ENCODE peak calls at places on chromosomes 16 and 17, in four cellular contexts. K is fibroblast of the aortic adventitia, V is endothelial cell, Y is psoas muscle. L is an unnamed sample.

GRCh38 chr16:86210403-86211193 is 299.7 kb upstream of the FOXF1 start:
- DNase-seq in K (no peak), V (no peak), Y (no peak), L (no peak)

GRCh38 chr16:51407199-51407598 is 256.1 kb upstream of the SALL1 start:
- DNase-seq in K (no peak), V (no peak), Y (no peak), L (no peak)

GRCh38 chr16:86991679-86992078 is 325.5 kb downstream of the C16orf95 start:
- DNase-seq in K (no peak), V (no peak), Y (no peak), L (no peak)

GRCh38 chr16:85928411-85928820 is 29.5 kb downstream of the IRF8 start:
- DNase-seq in K (peak; percentile 29), V (no peak), Y (peak; percentile 40), L (no peak)

GRCh38 chr17:81903415-81903831 is 1.4 kb downstream of the NPB start:
- DNase-seq in K (no peak), V (no peak), Y (no peak), L (no peak)

GRCh38 chr17:37359682-37360188 is 16.1 kb upstream of the C17orf78 start:
- DNase-seq in K (no peak), V (no peak), Y (no peak), L (no peak)

GRCh38 chr17:59513934-59514841 is 51.2 kb upstream of the DHX40 start:
- DNase-seq in K (peak; percentile 70), V (no peak), Y (peak; percentile 67), L (peak; percentile 66)

GRCh38 chr16:13919330-13919682 is 648 bp upstream of the ERCC4 start:
- DNase-seq in K (peak; percentile 67), V (no peak), Y (no peak), L (no peak)

GRCh38 chr17:47698749-47699535 is 5.0 kb downstream of the TBKBP1 start:
- DNase-seq in K (peak; percentile 47), V (peak; percentile 82), Y (peak; percentile 51), L (no peak)

GRCh38 chr17:36131436-36131835 is 27.8 kb downstream of the CCL4 start:
- DNase-seq in K (no peak), V (no peak), Y (no peak), L (no peak)

GRCh38 chr17:82230627-82231311 is 1.9 kb downstream of the SLC16A3 start:
- DNase-seq in K (peak; percentile 75), V (peak; percentile 86), Y (peak; percentile 90), L (no peak)

GRCh38 chr17:2282297-2282873 is 21.2 kb downstream of the SMG6 start:
- DNase-seq in K (peak; percentile 93), V (no peak), Y (no peak), L (no peak)

GRCh38 chr17:11900103-11900502 is 97.2 kb downstream of the ZNF18 start:
- DNase-seq in K (no peak), V (no peak), Y (no peak), L (peak; percentile 19)

GRCh38 chr17:19387921-19388521 is 1.0 kb upstream of the MFAP4 start:
- DNase-seq in K (peak; percentile 94), V (no peak), Y (no peak), L (no peak)

GRCh38 chr16:5905935-5906334 is 808.3 kb upstream of the EEF2KMT start:
- DNase-seq in K (no peak), V (no peak), Y (no peak), L (no peak)

GRCh38 chr16:85296859-85297698 is 184.8 kb upstream of the CIBAR2 start:
- DNase-seq in K (peak; percentile 38), V (peak; percentile 73), Y (no peak), L (no peak)

GRCh38 chr16:598823-599739 is 9.2 kb downstream of the RAB40C start:
- DNase-seq in K (no peak), V (no peak), Y (no peak), L (no peak)

GRCh38 chr16:57507414-57508083 is 21.3 kb upstream of the DOK4 start:
- DNase-seq in K (no peak), V (no peak), Y (no peak), L (no peak)

GRCh38 chr16:72921106-72921505 is 126.8 kb downstream of the ZFHX3 start:
- DNase-seq in K (no peak), V (no peak), Y (no peak), L (no peak)

GRCh38 chr17:7852262-7852670 is 2.6 kb upstream of the TMEM88 start:
- DNase-seq in K (no peak), V (no peak), Y (no peak), L (no peak)

GRCh38 chr17:77516902-77517301 is 376.1 kb downstream of the SEC14L1 start:
- DNase-seq in K (peak; percentile 55), V (no peak), Y (no peak), L (no peak)

GRCh38 chr17:8290043-8290442 is 1.6 kb downstream of the RANGRF start:
- DNase-seq in K (no peak), V (no peak), Y (no peak), L (no peak)

GRCh38 chr16:85144026-85144915 is 32.0 kb upstream of the CIBAR2 start:
- DNase-seq in K (no peak), V (peak; percentile 64), Y (no peak), L (no peak)

GRCh38 chr17:20920813-20921199 is 122.0 kb downstream of the USP22 start:
- DNase-seq in K (peak; percentile 40), V (no peak), Y (no peak), L (no peak)

GRCh38 chr16:21610006-21610544 is 10.7 kb downstream of the METTL9 start:
- DNase-seq in K (no peak), V (no peak), Y (no peak), L (no peak)

GRCh38 chr16:22847100-22847499 is 33.1 kb downstream of the HS3ST2 start:
- DNase-seq in K (no peak), V (no peak), Y (no peak), L (peak; percentile 11)

GRCh38 chr16:48834576-48834975 is 224.6 kb upstream of the N4BP1 start:
- DNase-seq in K (no peak), V (peak; percentile 20), Y (no peak), L (no peak)

GRCh38 chr17:76417499-76418143 is 33.2 kb downstream of the SPHK1 start:
- DNase-seq in K (peak; percentile 22), V (no peak), Y (no peak), L (no peak)

GRCh38 chr16:19071811-19072777 is 4.7 kb downstream of the COQ7 start:
- DNase-seq in K (peak; percentile 68), V (peak; percentile 76), Y (peak; percentile 25), L (no peak)

GRCh38 chr16:35187665-35188225 is 1728.3 kb downstream of the TP53TG3F start:
- DNase-seq in K (no peak), V (no peak), Y (no peak), L (no peak)

DNA sequence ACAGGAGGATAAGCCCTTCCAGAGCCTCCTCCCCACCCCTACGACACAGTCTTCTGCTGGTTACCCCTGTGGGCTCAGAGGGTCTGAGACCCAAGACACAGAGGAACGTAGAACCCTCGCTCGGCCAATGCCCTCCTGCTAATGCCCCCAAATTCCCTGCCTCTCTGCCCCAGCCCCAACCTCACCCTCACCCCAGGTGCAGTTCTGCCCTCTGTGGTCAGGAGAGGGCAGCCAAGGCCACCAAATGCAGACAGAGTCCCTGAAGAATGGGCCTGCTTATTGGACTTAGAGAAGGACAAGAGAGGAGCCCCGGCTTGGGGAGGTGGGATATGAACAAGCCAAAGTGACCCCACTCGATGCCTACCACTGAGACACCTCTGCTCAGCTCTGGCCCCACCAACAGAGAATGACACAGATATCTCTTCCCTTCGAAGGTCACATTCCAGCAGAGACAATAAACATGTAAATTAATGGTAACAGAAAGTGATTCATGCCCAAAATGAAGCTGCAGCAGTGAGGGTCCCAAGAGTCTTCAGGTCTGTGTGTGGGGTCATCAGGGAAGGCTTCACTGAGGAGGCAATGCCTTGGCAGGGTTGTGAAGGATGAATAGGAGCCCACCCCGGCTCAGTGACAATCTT is 80.9 kb upstream of the CCL1 start:
- DNase-seq in K (no peak), V (peak; percentile 53), Y (no peak), L (no peak)
- TF ChIP-seq CTCF in K (peak; percentile 12), V (no peak), Y (no peak), L (peak; percentile 14)

DNA sequence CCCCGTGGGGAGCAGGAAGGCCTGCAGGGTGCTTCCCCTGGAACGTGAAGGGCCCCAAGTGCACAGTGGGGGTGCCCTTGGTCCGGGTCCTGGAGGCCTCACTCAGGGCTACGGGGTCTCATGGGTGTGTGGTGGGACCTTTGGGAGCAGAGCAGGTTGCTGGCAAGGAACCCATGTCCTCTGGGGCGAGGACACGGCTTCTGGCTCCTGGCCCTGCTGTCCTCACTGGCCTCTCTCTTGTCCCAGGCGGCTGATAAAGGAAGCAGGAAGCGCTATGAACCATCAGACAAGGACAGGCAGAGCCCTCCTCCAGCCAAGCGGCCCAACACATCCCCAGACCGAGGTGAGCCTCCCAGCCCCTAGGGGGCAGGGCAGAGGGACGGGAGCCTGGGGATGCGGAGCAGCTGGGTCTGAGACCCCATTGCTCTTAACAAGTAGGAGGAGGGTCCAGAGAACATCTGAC is 9.8 kb upstream of the IL17C start:
- DNase-seq in K (no peak), V (peak; percentile 79), Y (no peak), L (no peak)
- TF ChIP-seq CTCF in K (peak; percentile 12), V (peak; percentile 34), Y (peak; percentile 18), L (peak; percentile 41)

GRCh38 chr17:62178579-62178978 is 113.5 kb upstream of the MED13 start:
- DNase-seq in K (no peak), V (no peak), Y (no peak), L (no peak)

GRCh38 chr17:62180772-62181171 is 115.7 kb upstream of the MED13 start:
- DNase-seq in K (no peak), V (no peak), Y (no peak), L (no peak)

GRCh38 chr17:62179525-62180161 is 114.6 kb upstream of the MED13 start:
- DNase-seq in K (peak; percentile 11), V (no peak), Y (no peak), L (no peak)
- TF ChIP-seq CTCF in K (no peak), V (no peak), Y (no peak), L (peak; percentile 51)

DNA sequence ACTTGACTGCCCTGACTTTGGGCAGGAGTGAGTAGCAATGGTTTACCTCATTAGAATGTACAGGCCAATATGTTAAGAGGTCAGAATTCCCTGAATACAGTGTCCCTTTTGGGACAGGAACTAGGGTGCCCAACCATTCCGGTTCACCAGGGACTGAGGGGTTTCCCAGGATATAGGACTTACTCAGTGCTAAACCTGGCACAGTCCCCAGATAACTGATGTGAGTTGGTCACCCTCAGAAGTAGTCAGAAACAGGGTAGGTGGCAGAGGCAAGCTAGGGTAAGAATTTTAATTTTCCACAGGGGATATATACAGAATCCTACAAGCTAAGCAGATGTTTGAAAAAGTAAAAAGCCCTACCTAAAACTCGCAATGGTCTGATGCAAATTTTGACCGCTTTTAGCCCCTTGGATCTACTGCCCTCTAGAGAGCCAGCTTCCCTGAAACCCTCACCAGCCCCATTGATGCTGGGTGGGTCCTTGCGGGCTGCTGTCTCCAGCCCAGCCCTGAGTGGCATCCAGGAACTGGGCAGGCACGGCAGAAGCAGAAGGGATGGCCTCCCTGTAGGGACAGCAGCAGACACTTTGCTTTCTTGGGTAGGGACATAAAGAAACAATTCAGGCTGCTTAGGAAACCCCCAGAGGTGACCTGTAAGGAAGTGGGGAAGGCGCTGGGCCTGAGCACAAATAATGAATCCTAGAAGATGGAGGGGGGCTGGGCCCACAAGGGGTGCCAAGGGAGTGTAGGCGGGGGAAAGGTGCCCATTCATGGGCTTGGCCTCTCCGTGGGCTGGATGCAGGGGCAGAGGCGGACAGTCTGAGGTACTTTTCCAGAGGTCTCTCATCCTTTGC is 434.8 kb downstream of the SLC39A11 start:
- DNase-seq in K (no peak), V (no peak), Y (no peak), L (no peak)
- TF ChIP-seq CTCF in K (no peak), V (no peak), Y (no peak), L (no peak)

L was measured in osteocyte.